ENCODE peak calls at places on chromosomes 3 and 15, in four cellular contexts. X, W, M and C are unnamed samples.

GRCh38 chr3:45480218-45480617 is 91.8 kb downstream of the LARS2 start:
- DNase-seq in X (peak), W (no peak), M (peak), C (no peak)

GRCh38 chr15:48191574-48192225 is at the start of gene CTXN2:
- DNase-seq in X (peak), W (peak), M (no peak), C (no peak)

GRCh38 chr3:191094057-191094456 is 105.0 kb upstream of the OSTN start:
- DNase-seq in X (peak), W (no peak), M (no peak), C (no peak)

GRCh38 chr15:63341898-63342297 is 39.7 kb downstream of the CA12 start:
- DNase-seq in X (no peak), W (no peak), M (no peak), C (no peak)

GRCh38 chr15:66886241-66886675 is 179.1 kb upstream of the SMAD3 start:
- DNase-seq in X (no peak), W (no peak), M (no peak), C (no peak)

GRCh38 chr3:174488527-174488926 is 370.6 kb upstream of the NAALADL2 start:
- DNase-seq in X (no peak), W (no peak), M (no peak), C (no peak)

GRCh38 chr3:182605882-182606611 is 187.3 kb upstream of the ATP11B start:
- DNase-seq in X (no peak), W (no peak), M (no peak), C (no peak)

GRCh38 chr3:97948351-97949109 is 23.7 kb downstream of the RIOX2 start:
- DNase-seq in X (no peak), W (no peak), M (no peak), C (no peak)

GRCh38 chr3:195025056-195025880 is 245.7 kb downstream of the XXYLT1 start:
- DNase-seq in X (no peak), W (no peak), M (no peak), C (no peak)

GRCh38 chr3:161555367-161555766 is 58.8 kb downstream of the OTOL1 start:
- DNase-seq in X (no peak), W (no peak), M (no peak), C (no peak)

GRCh38 chr15:77144028-77144427 is 73.1 kb upstream of the TSPAN3 start:
- DNase-seq in X (peak), W (no peak), M (no peak), C (no peak)

GRCh38 chr3:31434819-31435218 is 97.9 kb upstream of the STT3B start:
- DNase-seq in X (no peak), W (no peak), M (no peak), C (no peak)

GRCh38 chr15:80415331-80415730 is 11.1 kb downstream of the ARNT2 start:
- DNase-seq in X (no peak), W (no peak), M (no peak), C (no peak)

GRCh38 chr3:17742837-17743659 is 617 bp upstream of the TBC1D5 start:
- DNase-seq in X (no peak), W (no peak), M (no peak), C (peak)

GRCh38 chr3:141334627-141335250 is 33.6 kb upstream of the ZBTB38 start:
- DNase-seq in X (no peak), W (no peak), M (no peak), C (no peak)

GRCh38 chr3:25782938-25783660 is at the start of gene NGLY1:
- DNase-seq in X (peak), W (peak), M (peak), C (peak)

GRCh38 chr3:87997298-87997697 is 61.5 kb downstream of the CGGBP1 start:
- DNase-seq in X (peak), W (no peak), M (peak), C (no peak)

GRCh38 chr15:101038327-101039003 is 119.3 kb downstream of the LRRK1 start:
- DNase-seq in X (no peak), W (no peak), M (no peak), C (peak)

GRCh38 chr3:1446531-1446930 is 353.7 kb downstream of the CNTN6 start:
- DNase-seq in X (no peak), W (no peak), M (no peak), C (no peak)

GRCh38 chr3:138799822-138800221 is 34.9 kb downstream of the PIK3CB start:
- DNase-seq in X (no peak), W (no peak), M (no peak), C (no peak)

GRCh38 chr3:12287727-12288465 is 974 bp upstream of the PPARG start:
- DNase-seq in X (peak), W (peak), M (peak), C (peak)
- H2BK12ac ChIP-seq in X (peak), W (no peak), M (peak), C (no peak)

DNA sequence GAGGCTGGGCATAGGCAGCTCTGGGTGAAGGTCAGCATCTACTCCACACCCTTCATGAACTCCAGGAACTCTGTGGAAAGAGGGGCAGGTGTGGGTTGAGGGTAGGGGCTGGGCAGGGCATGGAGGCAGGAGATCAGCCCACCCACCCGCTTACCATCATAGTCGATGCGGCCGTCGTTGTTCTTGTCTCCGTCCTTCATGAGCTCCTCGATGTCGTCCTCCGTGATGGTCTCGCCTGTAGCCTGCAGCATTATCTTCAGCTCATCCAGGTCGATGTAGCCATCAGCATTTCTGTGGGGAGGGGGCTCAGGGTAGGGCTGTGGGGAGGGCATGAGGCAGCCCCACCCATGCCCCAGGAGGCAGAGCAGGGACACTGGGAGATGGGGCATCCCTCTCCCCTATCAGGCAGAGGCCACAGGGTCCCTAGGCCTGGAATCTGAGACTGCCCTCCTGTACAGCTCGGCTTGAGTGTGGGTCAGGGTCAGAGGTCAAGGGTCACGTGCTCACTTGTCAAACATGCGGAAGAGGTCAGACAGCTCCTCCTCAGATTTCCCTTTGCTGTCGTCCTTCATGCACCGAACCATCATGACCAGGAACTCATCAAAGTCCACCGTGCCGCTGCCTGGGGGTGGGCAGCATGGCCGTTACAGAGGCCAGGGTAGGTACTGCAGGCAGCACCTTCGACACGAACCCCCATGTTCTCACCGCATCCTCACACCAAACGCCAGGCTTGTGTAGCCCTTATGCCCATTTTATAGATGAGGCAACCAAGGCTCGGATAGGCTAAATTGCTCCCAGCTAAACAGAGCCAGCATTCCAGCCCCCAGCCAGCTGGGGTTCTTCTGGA is 2.4 kb downstream of the TNNC1 start:
- DNase-seq in X (no peak), W (no peak), M (no peak), C (peak)
- H2BK12ac ChIP-seq in X (no peak), W (no peak), M (no peak), C (no peak)

DNA sequence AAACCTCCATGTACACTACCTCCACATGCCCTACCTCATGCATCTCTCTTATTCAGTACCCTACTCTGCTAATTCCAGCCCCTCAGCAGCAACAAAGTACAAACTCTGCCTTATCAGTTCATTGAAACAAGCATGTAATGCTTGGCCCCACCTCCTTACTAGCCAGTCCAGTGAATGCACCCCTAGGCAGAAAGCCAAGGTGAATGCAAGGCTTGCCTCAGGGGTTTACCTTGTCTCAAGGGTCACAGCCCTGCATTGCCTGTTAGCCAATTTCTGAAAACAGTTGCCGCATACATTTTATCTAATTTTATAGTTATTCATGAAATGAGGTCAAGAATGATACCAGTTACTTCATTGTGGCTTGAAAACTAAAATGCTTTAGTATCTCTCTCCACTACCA is 576.4 kb downstream of the FHIT start:
- DNase-seq in X (no peak), W (no peak), M (peak), C (no peak)
- H2BK12ac ChIP-seq in X (no peak), W (no peak), M (no peak), C (no peak)

GRCh38 chr15:41934843-41935242 is 37.5 kb downstream of the EHD4 start:
- DNase-seq in X (no peak), W (no peak), M (no peak), C (peak)

GRCh38 chr15:41932511-41932910 is 38.7 kb upstream of the SPTBN5 start:
- DNase-seq in X (no peak), W (no peak), M (no peak), C (peak)

GRCh38 chr15:41932101-41932500 is 38.2 kb upstream of the SPTBN5 start:
- DNase-seq in X (no peak), W (no peak), M (no peak), C (no peak)

GRCh38 chr15:41933771-41934170 is 38.6 kb downstream of the EHD4 start:
- DNase-seq in X (no peak), W (no peak), M (no peak), C (peak)

DNA sequence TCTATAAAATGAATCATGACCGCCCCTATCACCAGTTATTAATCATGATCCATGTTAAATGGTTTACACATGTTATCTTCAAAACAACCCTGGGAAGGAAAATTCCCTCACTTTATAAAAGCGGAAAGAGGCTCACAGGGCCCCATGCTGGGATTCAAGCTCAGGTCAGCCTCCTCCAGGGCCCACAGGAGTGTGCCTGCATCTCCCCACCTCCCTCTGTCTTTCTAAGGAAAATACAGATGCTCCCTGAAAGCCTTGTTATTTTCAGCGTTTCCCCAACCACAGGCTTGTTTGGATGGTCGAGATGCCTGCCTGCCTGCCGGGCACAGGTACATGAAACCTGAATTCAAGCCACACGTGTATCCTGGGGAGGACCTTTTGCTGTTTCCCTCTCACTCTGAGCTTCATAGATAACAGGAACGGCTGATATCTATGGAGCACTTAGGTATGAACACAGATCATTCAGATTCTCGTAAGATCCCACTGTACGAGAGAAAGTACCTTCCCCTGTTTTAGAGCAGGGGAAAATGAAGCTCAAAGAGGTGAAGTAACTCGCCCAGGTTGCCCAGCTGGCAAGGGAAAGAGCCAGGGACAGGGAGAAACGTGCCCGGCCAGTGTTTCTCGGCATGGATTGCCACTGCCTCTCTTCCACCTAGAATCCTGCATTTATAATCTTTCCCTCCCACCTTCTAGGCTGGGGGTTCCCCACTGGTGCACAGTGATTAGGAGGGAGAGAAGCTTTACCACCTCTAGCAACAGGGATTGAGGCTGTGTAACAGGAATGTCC is 39.2 kb downstream of the EHD4 start:
- DNase-seq in X (no peak), W (no peak), M (no peak), C (peak)
- H2BK12ac ChIP-seq in X (peak), W (no peak), M (no peak), C (no peak)

DNA sequence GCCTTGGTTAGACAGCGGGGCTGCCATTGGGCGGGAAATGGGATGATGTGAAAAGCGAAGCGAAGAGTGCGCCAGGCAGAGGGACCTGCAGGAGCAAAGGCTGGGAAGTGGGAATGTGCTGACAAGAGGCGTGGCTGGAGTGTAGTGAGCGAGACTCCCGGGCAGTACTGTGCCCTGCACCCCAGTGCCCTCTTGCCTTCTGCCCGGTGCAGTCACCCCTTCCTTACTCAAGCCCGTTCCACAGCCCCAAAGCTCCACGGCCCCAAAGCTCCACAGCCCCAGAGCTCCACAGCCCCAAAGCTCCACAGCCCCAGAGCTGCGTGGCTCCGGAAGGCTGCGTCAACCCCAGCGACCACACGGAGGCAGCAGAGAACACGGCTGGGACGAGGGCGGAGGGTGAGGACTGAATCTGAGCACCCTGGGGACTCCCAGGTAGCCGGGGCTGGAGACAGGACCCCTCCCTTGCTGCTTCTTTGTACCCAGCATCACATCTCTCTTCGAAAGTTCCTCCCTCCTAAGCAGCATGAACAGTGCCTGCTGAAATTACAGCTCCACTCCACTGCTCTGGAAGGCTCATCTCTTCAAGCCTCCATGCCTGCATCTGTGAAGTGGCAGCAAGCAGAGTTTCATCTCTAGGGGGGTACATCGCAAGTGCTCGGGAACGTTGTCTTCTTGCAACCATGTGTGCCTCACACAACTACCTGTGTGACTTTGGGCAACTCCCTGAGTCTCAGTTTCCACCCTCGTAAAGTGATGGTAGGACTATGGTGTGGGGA is 108.9 kb downstream of the FBLN2 start:
- DNase-seq in X (peak), W (no peak), M (peak), C (peak)
- H2BK12ac ChIP-seq in X (no peak), W (peak), M (no peak), C (no peak)

GRCh38 chr15:28096720-28097431 is 2.2 kb downstream of the OCA2 start:
- DNase-seq in X (no peak), W (no peak), M (no peak), C (peak)
- H2BK12ac ChIP-seq in X (no peak), W (peak), M (no peak), C (no peak)

GRCh38 chr3:120157681-120158080 is 63.4 kb upstream of the GSK3B start:
- DNase-seq in X (no peak), W (no peak), M (peak), C (no peak)

GRCh38 chr3:120161902-120162301 is 67.7 kb upstream of the GSK3B start:
- DNase-seq in X (no peak), W (no peak), M (no peak), C (no peak)

GRCh38 chr3:120157113-120157512 is 62.9 kb upstream of the GSK3B start:
- DNase-seq in X (no peak), W (no peak), M (no peak), C (no peak)

GRCh38 chr3:120162400-120162799 is 68.2 kb upstream of the GSK3B start:
- DNase-seq in X (peak), W (no peak), M (no peak), C (no peak)

DNA sequence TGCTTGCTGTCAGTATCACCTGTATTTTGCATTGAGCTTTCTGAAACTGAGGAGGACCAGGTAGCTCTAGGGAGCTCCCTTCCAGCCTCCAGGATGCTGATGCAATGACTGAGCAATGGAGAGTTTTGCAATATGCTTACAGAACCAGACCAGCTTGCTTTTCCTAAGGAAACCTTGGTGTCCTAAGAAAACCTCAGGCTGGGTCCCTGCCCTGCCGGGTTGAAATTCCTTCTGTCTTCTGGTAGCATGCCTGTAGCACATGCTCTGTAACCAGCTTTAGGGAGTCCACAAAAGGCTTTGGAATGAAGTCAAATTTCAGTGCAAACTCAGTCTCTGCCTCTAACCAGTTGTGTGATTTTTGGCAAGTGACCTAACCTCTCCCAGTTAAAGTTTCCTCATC is 65.8 kb upstream of the GSK3B start:
- DNase-seq in X (peak), W (no peak), M (peak), C (no peak)
- H2BK12ac ChIP-seq in X (no peak), W (no peak), M (no peak), C (no peak)

GRCh38 chr15:89002281-89002761 is 85.9 kb upstream of the ABHD2 start:
- DNase-seq in X (peak), W (no peak), M (no peak), C (no peak)

GRCh38 chr15:88998980-88999713 is 86.0 kb upstream of the MFGE8 start:
- DNase-seq in X (no peak), W (no peak), M (no peak), C (peak)

GRCh38 chr15:89004726-89005030 is 83.6 kb upstream of the ABHD2 start:
- DNase-seq in X (no peak), W (no peak), M (no peak), C (no peak)

GRCh38 chr15:89003865-89004725 is 84.2 kb upstream of the ABHD2 start:
- DNase-seq in X (peak), W (peak), M (no peak), C (peak)

GRCh38 chr15:89002830-89003229 is 85.4 kb upstream of the ABHD2 start:
- DNase-seq in X (no peak), W (no peak), M (no peak), C (no peak)
- H2BK12ac ChIP-seq in X (peak), W (no peak), M (peak), C (no peak)

DNA sequence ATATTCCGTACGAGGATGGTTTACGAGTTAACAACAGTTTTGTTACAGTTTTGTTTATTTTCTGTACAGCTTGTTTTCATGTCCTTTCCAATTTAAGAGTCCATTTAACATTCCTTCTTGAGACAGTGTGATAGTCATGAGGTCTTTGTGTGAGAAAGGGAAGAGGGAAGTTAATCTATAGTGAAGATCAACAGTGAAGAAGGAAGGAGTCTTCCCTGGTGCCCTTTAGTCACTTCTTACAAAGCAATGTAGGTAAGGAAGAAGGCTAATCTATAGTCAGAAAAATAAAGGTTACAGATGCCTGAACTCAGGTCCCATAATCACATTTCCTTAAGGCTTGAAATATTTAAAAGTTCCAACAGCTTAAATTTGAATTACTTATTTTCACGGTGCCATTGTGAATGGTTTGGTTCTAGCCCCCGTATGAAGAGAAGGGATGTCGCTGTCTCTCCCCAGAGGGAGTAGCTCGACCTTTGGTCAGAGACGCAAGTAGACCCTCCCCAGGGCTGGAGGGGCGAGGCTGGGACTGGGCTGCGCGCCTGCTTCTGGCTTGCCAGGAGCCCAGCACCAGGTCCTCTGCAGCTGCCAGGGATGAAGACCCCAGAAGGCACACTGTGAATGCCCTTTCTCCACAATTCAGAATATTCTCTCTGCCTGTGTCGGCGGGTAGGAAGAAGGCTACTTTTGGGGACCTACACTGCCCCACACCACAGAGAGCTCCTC is 34.9 kb downstream of the EDEM1 start:
- DNase-seq in X (no peak), W (no peak), M (no peak), C (no peak)
- H2BK12ac ChIP-seq in X (no peak), W (no peak), M (no peak), C (no peak)